ENCODE peak calls at places on chromosomes 5 and 9, in seven cellular contexts. One of them, this sample, is unnamed.

GRCh38 chr5:95857185-95857945 is 34.8 kb upstream of the GLRX start:
- DNase-seq in foreskin fibroblast: peak
- DNase-seq in AG10803: no peak
- DNase-seq in lower lobe of right lung: peak
- DNase-seq in CD8-positive, alpha-beta T cell: no peak
- DNase-seq in GM20000: no peak
- DNase-seq in lower leg skin: peak
- DNase-seq in this sample: peak

GRCh38 chr9:125442471-125442870 is 180.8 kb downstream of the GAPVD1 start:
- DNase-seq in foreskin fibroblast: no peak
- DNase-seq in AG10803: no peak
- DNase-seq in lower lobe of right lung: no peak
- DNase-seq in CD8-positive, alpha-beta T cell: no peak
- DNase-seq in GM20000: no peak
- DNase-seq in lower leg skin: no peak
- DNase-seq in this sample: no peak

GRCh38 chr9:135857371-135857786 is 50.0 kb downstream of the CAMSAP1 start:
- DNase-seq in foreskin fibroblast: peak
- DNase-seq in AG10803: peak
- DNase-seq in lower lobe of right lung: no peak
- DNase-seq in CD8-positive, alpha-beta T cell: no peak
- DNase-seq in GM20000: no peak
- DNase-seq in lower leg skin: no peak
- DNase-seq in this sample: no peak

GRCh38 chr9:37908698-37909186 is 4.8 kb upstream of the SLC25A51 start:
- DNase-seq in foreskin fibroblast: peak
- DNase-seq in AG10803: peak
- DNase-seq in lower lobe of right lung: no peak
- DNase-seq in CD8-positive, alpha-beta T cell: no peak
- DNase-seq in GM20000: no peak
- DNase-seq in lower leg skin: peak
- DNase-seq in this sample: no peak

GRCh38 chr5:66993448-66993847 is 203.2 kb downstream of the CD180 start:
- DNase-seq in foreskin fibroblast: no peak
- DNase-seq in AG10803: no peak
- DNase-seq in lower lobe of right lung: no peak
- DNase-seq in CD8-positive, alpha-beta T cell: no peak
- DNase-seq in GM20000: no peak
- DNase-seq in lower leg skin: no peak
- DNase-seq in this sample: no peak

GRCh38 chr9:15361737-15362136 is 54.7 kb upstream of the TTC39B start:
- DNase-seq in foreskin fibroblast: peak
- DNase-seq in AG10803: no peak
- DNase-seq in lower lobe of right lung: no peak
- DNase-seq in CD8-positive, alpha-beta T cell: no peak
- DNase-seq in GM20000: no peak
- DNase-seq in lower leg skin: no peak
- DNase-seq in this sample: no peak

GRCh38 chr5:134138416-134139376 is 24.2 kb downstream of the TCF7 start:
- DNase-seq in foreskin fibroblast: peak
- DNase-seq in AG10803: peak
- DNase-seq in lower lobe of right lung: peak
- DNase-seq in CD8-positive, alpha-beta T cell: peak
- DNase-seq in GM20000: peak
- DNase-seq in lower leg skin: peak
- DNase-seq in this sample: peak

GRCh38 chr5:97044057-97044456 is 98.4 kb downstream of the LIX1 start:
- DNase-seq in foreskin fibroblast: peak
- DNase-seq in AG10803: no peak
- DNase-seq in lower lobe of right lung: no peak
- DNase-seq in CD8-positive, alpha-beta T cell: no peak
- DNase-seq in GM20000: no peak
- DNase-seq in lower leg skin: no peak
- DNase-seq in this sample: no peak

GRCh38 chr9:36169166-36169565 is at the start of gene CCIN:
- DNase-seq in foreskin fibroblast: no peak
- DNase-seq in AG10803: no peak
- DNase-seq in lower lobe of right lung: no peak
- DNase-seq in CD8-positive, alpha-beta T cell: no peak
- DNase-seq in GM20000: no peak
- DNase-seq in lower leg skin: no peak
- DNase-seq in this sample: no peak

GRCh38 chr9:123302348-123303214 is 34.2 kb upstream of the STRBP start:
- DNase-seq in foreskin fibroblast: no peak
- DNase-seq in AG10803: no peak
- DNase-seq in lower lobe of right lung: no peak
- DNase-seq in CD8-positive, alpha-beta T cell: peak
- DNase-seq in GM20000: no peak
- DNase-seq in lower leg skin: peak
- DNase-seq in this sample: no peak

GRCh38 chr9:38235244-38235643 is 157.3 kb upstream of the ALDH1B1 start:
- DNase-seq in foreskin fibroblast: no peak
- DNase-seq in AG10803: no peak
- DNase-seq in lower lobe of right lung: no peak
- DNase-seq in CD8-positive, alpha-beta T cell: peak
- DNase-seq in GM20000: no peak
- DNase-seq in lower leg skin: peak
- DNase-seq in this sample: no peak

GRCh38 chr5:66440202-66440680 is 156.0 kb upstream of the MAST4 start:
- DNase-seq in foreskin fibroblast: no peak
- DNase-seq in AG10803: peak
- DNase-seq in lower lobe of right lung: no peak
- DNase-seq in CD8-positive, alpha-beta T cell: no peak
- DNase-seq in GM20000: peak
- DNase-seq in lower leg skin: no peak
- DNase-seq in this sample: no peak

GRCh38 chr9:88791105-88791805 is 200.0 kb upstream of the S1PR3 start:
- DNase-seq in foreskin fibroblast: peak
- DNase-seq in AG10803: peak
- DNase-seq in lower lobe of right lung: no peak
- DNase-seq in CD8-positive, alpha-beta T cell: no peak
- DNase-seq in GM20000: no peak
- DNase-seq in lower leg skin: peak
- DNase-seq in this sample: no peak

GRCh38 chr5:44332360-44332971 is 56.8 kb downstream of the FGF10 start:
- DNase-seq in foreskin fibroblast: peak
- DNase-seq in AG10803: peak
- DNase-seq in lower lobe of right lung: no peak
- DNase-seq in CD8-positive, alpha-beta T cell: no peak
- DNase-seq in GM20000: peak
- DNase-seq in lower leg skin: no peak
- DNase-seq in this sample: no peak

GRCh38 chr5:1125030-1125357 is 13.1 kb upstream of the SLC12A7 start:
- DNase-seq in foreskin fibroblast: peak
- DNase-seq in AG10803: peak
- DNase-seq in lower lobe of right lung: no peak
- DNase-seq in CD8-positive, alpha-beta T cell: no peak
- DNase-seq in GM20000: no peak
- DNase-seq in lower leg skin: no peak
- DNase-seq in this sample: no peak

DNA sequence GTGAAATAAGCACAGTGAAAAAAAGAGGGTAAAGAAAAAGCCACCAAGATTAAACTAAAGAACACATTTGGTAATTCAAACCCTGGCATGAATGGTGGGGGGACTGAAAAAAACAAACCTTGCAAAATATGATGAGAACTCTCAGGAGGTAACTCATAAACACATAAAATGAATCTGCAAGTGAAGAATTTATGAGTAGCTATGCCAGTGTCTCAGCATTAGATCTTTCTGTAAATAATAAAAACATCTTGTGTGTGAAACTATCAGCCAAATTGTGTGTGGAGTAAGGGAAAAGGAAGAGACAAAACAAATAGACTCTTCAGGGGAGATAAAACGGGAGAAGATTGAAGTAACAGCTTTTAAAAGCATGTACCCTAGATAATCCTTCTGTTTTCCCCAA is 129.6 kb upstream of the SPEF2 start:
- DNase-seq in foreskin fibroblast: no peak
- DNase-seq in AG10803: no peak
- DNase-seq in lower lobe of right lung: no peak
- DNase-seq in CD8-positive, alpha-beta T cell: no peak
- DNase-seq in GM20000: no peak
- DNase-seq in lower leg skin: no peak
- DNase-seq in this sample: no peak
- TF ChIP-seq CTCF in foreskin fibroblast: no peak
- TF ChIP-seq CTCF in AG10803: no peak
- TF ChIP-seq CTCF in lower lobe of right lung: no peak
- TF ChIP-seq CTCF in CD8-positive, alpha-beta T cell: no peak
- TF ChIP-seq CTCF in GM20000: no peak
- TF ChIP-seq CTCF in lower leg skin: no peak
- TF ChIP-seq CTCF in this sample: no peak

DNA sequence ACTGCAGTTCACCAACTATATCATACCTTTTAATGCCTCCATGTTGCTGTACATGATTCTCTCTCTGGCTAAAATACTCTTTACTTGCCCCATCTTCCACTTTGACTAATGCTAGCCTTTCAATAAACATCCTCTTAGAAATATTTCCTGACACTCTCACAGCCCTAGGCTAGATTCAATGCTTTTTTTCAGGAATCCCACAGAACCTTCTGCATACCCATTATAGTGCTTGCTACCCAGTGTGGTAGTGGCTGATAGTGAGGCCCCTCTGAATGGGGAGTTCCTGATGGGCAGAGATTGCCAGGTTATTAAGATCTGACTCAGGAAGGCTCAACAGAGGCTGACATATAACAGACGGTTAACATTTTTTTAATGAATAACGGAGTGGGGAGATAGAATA is 11.6 kb downstream of the SSBP2 start:
- DNase-seq in foreskin fibroblast: no peak
- DNase-seq in AG10803: no peak
- DNase-seq in lower lobe of right lung: no peak
- DNase-seq in CD8-positive, alpha-beta T cell: no peak
- DNase-seq in GM20000: no peak
- DNase-seq in lower leg skin: no peak
- DNase-seq in this sample: no peak
- TF ChIP-seq CTCF in foreskin fibroblast: no peak
- TF ChIP-seq CTCF in AG10803: no peak
- TF ChIP-seq CTCF in lower lobe of right lung: no peak
- TF ChIP-seq CTCF in CD8-positive, alpha-beta T cell: no peak
- TF ChIP-seq CTCF in GM20000: no peak
- TF ChIP-seq CTCF in lower leg skin: no peak
- TF ChIP-seq CTCF in this sample: no peak

GRCh38 chr5:5800801-5801761 is 378.6 kb downstream of the ICE1 start:
- DNase-seq in foreskin fibroblast: no peak
- DNase-seq in AG10803: no peak
- DNase-seq in lower lobe of right lung: no peak
- DNase-seq in CD8-positive, alpha-beta T cell: no peak
- DNase-seq in GM20000: no peak
- DNase-seq in lower leg skin: no peak
- DNase-seq in this sample: no peak
- TF ChIP-seq CTCF in foreskin fibroblast: no peak
- TF ChIP-seq CTCF in AG10803: no peak
- TF ChIP-seq CTCF in lower lobe of right lung: no peak
- TF ChIP-seq CTCF in CD8-positive, alpha-beta T cell: no peak
- TF ChIP-seq CTCF in GM20000: no peak
- TF ChIP-seq CTCF in lower leg skin: no peak
- TF ChIP-seq CTCF in this sample: no peak

GRCh38 chr9:87085521-87085920 is 138.2 kb upstream of the GAS1 start:
- DNase-seq in foreskin fibroblast: no peak
- DNase-seq in AG10803: no peak
- DNase-seq in lower lobe of right lung: no peak
- DNase-seq in CD8-positive, alpha-beta T cell: no peak
- DNase-seq in GM20000: no peak
- DNase-seq in lower leg skin: no peak
- DNase-seq in this sample: no peak
- TF ChIP-seq CTCF in foreskin fibroblast: no peak
- TF ChIP-seq CTCF in AG10803: no peak
- TF ChIP-seq CTCF in lower lobe of right lung: no peak
- TF ChIP-seq CTCF in CD8-positive, alpha-beta T cell: no peak
- TF ChIP-seq CTCF in GM20000: no peak
- TF ChIP-seq CTCF in lower leg skin: no peak
- TF ChIP-seq CTCF in this sample: no peak